ENCODE peak calls at places on chromosomes 3 and 15, in five cellular contexts. G is NCI-H748 treated with DMSO at 0.1 percent for 48 hours, C is breast epithelium, I is NCI-H1930, U is activated gamma-delta T cell. K is an unnamed sample.

GRCh38 chr3:40877651-40878463 is 321.4 kb upstream of the CTNNB1 start:
- DNase-seq in U (no peak), C (peak; percentile 66), I (no peak), G (no peak), K (no peak)

GRCh38 chr15:100880139-100880896 is 687 bp downstream of the ALDH1A3 start:
- DNase-seq in I (no peak), U (no peak), G (no peak), C (no peak), K (no peak)

GRCh38 chr15:68352401-68353062 is 75.0 kb downstream of the FEM1B start:
- DNase-seq in U (no peak), C (no peak), I (no peak), G (no peak), K (no peak)

GRCh38 chr3:46416134-46417119 is 9.4 kb downstream of the CCRL2 start:
- DNase-seq in U (no peak), C (no peak), G (peak; percentile 83), I (no peak), K (peak; percentile 81)

GRCh38 chr3:160735801-160736200 is 20.2 kb upstream of the PPM1L start:
- DNase-seq in U (no peak), I (no peak), C (no peak), G (no peak), K (peak; percentile 64)

GRCh38 chr15:74449643-74450205 is 11.2 kb downstream of the UBL7 start:
- DNase-seq in G (no peak), C (no peak), I (no peak), U (no peak), K (no peak)

GRCh38 chr3:178513539-178514410 is 22.5 kb upstream of the KCNMB2 start:
- DNase-seq in C (no peak), I (no peak), U (no peak), G (no peak), K (no peak)

GRCh38 chr15:27045796-27046195 is 74.8 kb downstream of the GABRG3 start:
- DNase-seq in G (no peak), U (no peak), C (no peak), I (no peak), K (no peak)

GRCh38 chr15:40339621-40339945 is 1.2 kb downstream of the CCDC9B start:
- DNase-seq in U (no peak), I (no peak), G (no peak), C (no peak), K (no peak)

GRCh38 chr3:12943124-12944021 is 102.0 kb upstream of the RPL32 start:
- DNase-seq in G (no peak), U (no peak), I (no peak), C (no peak), K (no peak)

GRCh38 chr3:56811545-56812202 is 9.9 kb upstream of the ARHGEF3 start:
- DNase-seq in C (no peak), I (no peak), U (no peak), G (no peak), K (no peak)

GRCh38 chr15:97561529-97561928 is 399.0 kb upstream of the ARRDC4 start:
- DNase-seq in G (no peak), C (no peak), U (no peak), I (no peak), K (no peak)

GRCh38 chr15:99130314-99130713 is 25.4 kb downstream of the SYNM start:
- DNase-seq in G (no peak), I (no peak), C (no peak), U (no peak), K (no peak)

GRCh38 chr3:15502616-15503015 is 18.9 kb downstream of the COLQ start:
- DNase-seq in C (no peak), I (no peak), U (no peak), G (no peak), K (no peak)

GRCh38 chr3:71744738-71745137 is 8.9 kb upstream of the GPR27 start:
- DNase-seq in C (no peak), I (no peak), G (no peak), U (no peak), K (no peak)

GRCh38 chr3:66638717-66639116 is 137.9 kb upstream of the LRIG1 start:
- DNase-seq in I (no peak), U (no peak), C (no peak), G (no peak), K (no peak)

GRCh38 chr15:45449878-45450277 is 71.5 kb upstream of the GATM start:
- DNase-seq in C (peak; percentile 75), G (no peak), U (no peak), I (no peak), K (no peak)

GRCh38 chr3:119794971-119795612 is 13.2 kb downstream of the NR1I2 start:
- DNase-seq in G (no peak), I (no peak), U (no peak), C (no peak), K (no peak)

GRCh38 chr15:73601449-73602425 is 31.5 kb downstream of the NPTN start:
- DNase-seq in C (peak; percentile 61), I (no peak), G (no peak), U (no peak), K (no peak)

GRCh38 chr3:101072299-101072698 is 79.1 kb upstream of the ABI3BP start:
- DNase-seq in G (no peak), I (no peak), C (no peak), U (no peak), K (no peak)

GRCh38 chr3:14913071-14913925 is 34.1 kb upstream of the NR2C2 start:
- DNase-seq in C (no peak), I (no peak), U (no peak), G (no peak), K (no peak)

GRCh38 chr3:67647390-67647878 is 7.0 kb downstream of the SUCLG2 start:
- DNase-seq in G (no peak), I (no peak), U (no peak), C (no peak), K (no peak)

K was measured in COR-L47.